ENCODE peak calls at places on chromosomes 3 and 15, in six cellular contexts. F is WERI-Rb-1; C is RWPE2; Y is adrenal gland; V is fibroblast of lung; J is CD8-positive, alpha-beta T cell. I is an unnamed sample.

GRCh38 chr3:87126321-87126720 is 100.8 kb upstream of the CHMP2B start:
- DNase-seq in C (no peak), Y (no peak), J (no peak), V (no peak), F (no peak), I (no peak)

GRCh38 chr3:62370112-62371031 is 3.0 kb downstream of the FEZF2 start:
- DNase-seq in Y (no peak), J (no peak), V (no peak), C (no peak), F (no peak), I (peak)

GRCh38 chr3:55735976-55736375 is 248.9 kb upstream of the WNT5A start:
- DNase-seq in J (no peak), F (no peak), Y (no peak), C (no peak), V (peak), I (no peak)

GRCh38 chr15:47728886-47729285 is 11.6 kb downstream of the SEMA6D start:
- DNase-seq in J (no peak), V (no peak), Y (no peak), F (no peak), C (no peak), I (no peak)

GRCh38 chr3:47128110-47128509 is 35.8 kb downstream of the SETD2 start:
- DNase-seq in V (peak), C (no peak), Y (no peak), J (no peak), F (no peak), I (no peak)

GRCh38 chr3:113659121-113659531 is 37.3 kb downstream of the USF3 start:
- DNase-seq in C (no peak), J (no peak), F (peak), Y (no peak), V (no peak), I (no peak)

GRCh38 chr3:180457238-180457637 is 144.7 kb upstream of the TTC14 start:
- DNase-seq in V (no peak), C (no peak), Y (no peak), J (no peak), F (no peak), I (no peak)

GRCh38 chr15:57017024-57017423 is 98.6 kb downstream of the TCF12 start:
- DNase-seq in C (no peak), J (no peak), F (no peak), Y (no peak), V (no peak), I (no peak)

GRCh38 chr3:73622135-73622534 is 2.6 kb downstream of the PDZRN3 start:
- DNase-seq in F (peak), C (no peak), V (no peak), J (no peak), Y (peak), I (peak)

GRCh38 chr3:14549256-14549931 is 9.3 kb upstream of the GRIP2 start:
- DNase-seq in V (peak), J (no peak), F (no peak), Y (no peak), C (no peak), I (no peak)

DNA sequence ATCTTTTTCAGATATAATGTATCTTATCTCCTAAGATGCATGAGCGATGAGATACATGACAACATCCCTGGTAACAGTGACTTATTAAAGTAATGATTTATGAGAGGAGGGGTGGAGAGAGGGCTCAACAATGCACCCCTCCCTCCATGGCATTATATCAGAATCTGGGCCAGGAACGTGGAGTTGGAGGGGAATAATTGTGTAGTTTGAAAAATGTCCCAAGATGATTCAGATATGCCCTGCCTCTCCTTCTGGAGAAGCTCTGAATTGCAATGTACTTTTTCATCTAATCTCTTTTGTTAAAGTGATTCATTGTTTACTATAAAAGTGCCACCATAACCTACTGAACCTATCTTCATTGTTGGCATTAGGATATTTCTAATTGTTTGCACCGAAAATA is 86.5 kb downstream of the FRMD4B start:
- DNase-seq in J (no peak), C (no peak), Y (no peak), V (peak), F (no peak), I (no peak)
- TF ChIP-seq CTCF in J (no peak), C (no peak), Y (peak), V (peak), F (no peak), I (peak)

DNA sequence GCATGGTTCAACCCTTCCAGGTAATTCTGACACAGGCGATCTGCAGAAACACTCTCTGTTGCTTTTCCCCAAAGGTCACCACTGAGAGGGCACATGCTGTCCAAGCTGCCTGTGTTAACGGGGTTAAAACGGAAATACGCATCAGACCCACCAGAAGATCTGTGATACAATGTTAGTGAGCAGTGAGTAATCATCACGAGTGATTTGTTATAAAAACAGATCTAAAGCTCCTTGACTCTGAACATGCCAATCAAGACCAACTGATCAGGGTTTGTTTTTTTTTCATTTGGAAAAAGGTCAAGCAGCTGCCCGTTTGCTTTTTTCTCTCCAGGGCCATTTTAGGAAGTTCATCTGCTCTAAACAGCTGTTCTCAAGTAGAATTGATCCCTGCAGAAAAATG is 43.2 kb downstream of the FGF12 start:
- DNase-seq in C (no peak), V (no peak), J (no peak), Y (no peak), F (no peak), I (no peak)
- H3K27ac ChIP-seq in C (no peak), V (no peak), J (no peak), Y (no peak), F (no peak), I (no peak)

GRCh38 chr3:71489315-71489761 is 94.2 kb downstream of the FOXP1 start:
- DNase-seq in Y (no peak), J (no peak), C (no peak), V (no peak), F (no peak), I (no peak)
- H3K4me3 ChIP-seq in Y (no peak), J (peak), C (no peak), V (no peak), F (no peak), I (no peak)

GRCh38 chr15:36643551-36643950 is 64.1 kb downstream of the CDIN1 start:
- DNase-seq in F (no peak), C (no peak), V (peak), Y (no peak), J (no peak), I (no peak)

GRCh38 chr15:36642311-36642710 is 62.9 kb downstream of the CDIN1 start:
- DNase-seq in V (no peak), Y (no peak), C (no peak), F (no peak), J (no peak), I (no peak)

GRCh38 chr15:36644156-36644896 is 64.9 kb downstream of the CDIN1 start:
- DNase-seq in J (no peak), C (no peak), V (peak), F (no peak), Y (no peak), I (no peak)

GRCh38 chr15:36645106-36645505 is 65.7 kb downstream of the CDIN1 start:
- DNase-seq in F (no peak), V (no peak), Y (no peak), J (no peak), C (no peak), I (no peak)
- TF ChIP-seq CTCF in F (no peak), V (peak), Y (peak), J (no peak), C (peak), I (peak)

GRCh38 chr15:43241100-43241499 is 20.3 kb upstream of the EPB42 start:
- DNase-seq in C (no peak), Y (peak), F (no peak), V (peak), J (no peak), I (no peak)
- H3K27ac ChIP-seq in C (no peak), Y (no peak), F (no peak), V (no peak), J (no peak), I (no peak)

GRCh38 chr15:42275780-42276395 is 2.7 kb upstream of the TMEM87A start:
- DNase-seq in J (no peak), V (no peak), C (no peak), F (no peak), Y (no peak), I (no peak)
- H3K4me3 ChIP-seq in J (no peak), V (peak), C (peak), F (no peak), Y (no peak), I (peak)

DNA sequence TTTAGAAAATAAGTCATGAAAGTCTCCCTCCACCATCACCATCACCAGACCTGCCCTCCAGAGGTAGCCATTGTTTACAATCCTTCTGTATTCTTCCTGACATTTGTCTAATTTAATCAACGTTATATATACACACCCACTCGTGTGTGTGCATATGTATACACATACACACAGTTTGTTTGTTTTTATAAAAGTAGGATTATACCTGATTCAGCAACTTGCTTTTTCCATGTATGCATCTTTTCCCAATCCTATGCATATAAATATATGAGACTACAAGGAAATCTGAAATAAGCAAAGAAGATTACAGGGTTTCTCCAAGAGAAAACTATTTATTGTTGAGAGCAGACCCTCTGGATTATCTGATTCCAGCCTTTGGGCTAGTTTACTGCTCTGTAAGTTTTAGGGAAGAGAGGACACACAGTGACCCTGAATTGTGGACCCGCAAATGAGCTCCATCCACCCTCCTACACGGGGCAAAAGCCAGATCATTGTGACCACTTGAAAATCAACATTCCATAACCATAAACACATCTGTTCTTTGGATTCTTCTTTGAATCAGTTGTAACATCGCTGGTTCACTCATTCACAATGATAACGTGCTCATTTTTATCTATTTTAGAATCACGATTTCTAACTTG is 104.3 kb downstream of the CPN2 start:
- DNase-seq in V (no peak), J (no peak), Y (no peak), C (no peak), F (no peak), I (no peak)
- TF ChIP-seq CTCF in V (no peak), J (no peak), Y (no peak), C (no peak), F (no peak), I (no peak)